ENCODE peak calls at places on chromosomes 7 and 10, in four cellular contexts. V is type B pancreatic cell, T is NCI-H526, H is renal cortical epithelial cell. Y is an unnamed sample.

GRCh38 chr7:70325509-70326101 is 727.3 kb downstream of the AUTS2 start:
- DNase-seq in V (no peak), T (no peak), H (peak), Y (no peak)

GRCh38 chr7:51279391-51280023 is 37.1 kb downstream of the COBL start:
- DNase-seq in V (no peak), T (no peak), H (no peak), Y (no peak)

GRCh38 chr7:64875658-64876406 is 27.2 kb upstream of the ZNF273 start:
- DNase-seq in V (peak), T (no peak), H (no peak), Y (no peak)

GRCh38 chr10:103842605-103843004 is 12.8 kb downstream of the SH3PXD2A start:
- DNase-seq in V (no peak), T (no peak), H (no peak), Y (no peak)

GRCh38 chr7:140229591-140230516 is 53.1 kb upstream of the KDM7A start:
- DNase-seq in V (no peak), T (peak), H (no peak), Y (no peak)

GRCh38 chr10:6766061-6766460 is 186.0 kb upstream of the PRKCQ start:
- DNase-seq in V (no peak), T (no peak), H (no peak), Y (no peak)

GRCh38 chr10:97780991-97781540 is 9.3 kb upstream of the SFRP5 start:
- DNase-seq in V (no peak), T (no peak), H (no peak), Y (peak)

GRCh38 chr10:125785831-125786230 is 10.2 kb upstream of the MMP21 start:
- DNase-seq in V (no peak), T (no peak), H (no peak), Y (no peak)

GRCh38 chr10:74156919-74157289 is 5.9 kb downstream of the ADK start:
- DNase-seq in V (no peak), T (no peak), H (no peak), Y (no peak)

GRCh38 chr7:96327429-96327828 is 5.5 kb upstream of the SLC25A13 start:
- DNase-seq in V (no peak), T (peak), H (peak), Y (no peak)

GRCh38 chr10:110775406-110775805 is 96.3 kb upstream of the PDCD4 start:
- DNase-seq in V (no peak), T (no peak), H (no peak), Y (no peak)

GRCh38 chr7:25431956-25432355 is 203.7 kb upstream of the NPVF start:
- DNase-seq in V (no peak), T (no peak), H (no peak), Y (no peak)

Y was measured in T1000.